ENCODE peak calls at places on chromosome X, in five cellular contexts. J, O, U, F and I are unnamed samples.

GRCh38 chrX:10633722-10634121 is 13.3 kb upstream of the MID1 start:
- DNase-seq in J (no peak), O (no peak), U (no peak), F (peak), I (no peak)

GRCh38 chrX:132737743-132738142 is 220.7 kb downstream of the HS6ST2 start:
- DNase-seq in J (no peak), O (no peak), U (no peak), F (peak), I (peak)

GRCh38 chrX:41014776-41015175 is 70.5 kb upstream of the USP9X start:
- DNase-seq in J (no peak), O (no peak), U (no peak), F (peak), I (no peak)

GRCh38 chrX:1387141-1387776 is 4.7 kb downstream of the SLC25A6 start:
- DNase-seq in J (no peak), O (no peak), U (no peak), F (no peak), I (no peak)

GRCh38 chrX:38816158-38816557 is 14.9 kb downstream of the MID1IP1 start:
- DNase-seq in J (no peak), O (no peak), U (no peak), F (no peak), I (no peak)

GRCh38 chrX:31497086-31497485 is 425.2 kb upstream of the FTHL17 start:
- DNase-seq in J (no peak), O (no peak), U (no peak), F (no peak), I (no peak)

GRCh38 chrX:16786791-16787735 is 797 bp downstream of the TXLNG start:
- DNase-seq in J (peak), O (peak), U (peak), F (no peak), I (no peak)

GRCh38 chrX:68627986-68628385 is 19.5 kb upstream of the STARD8 start:
- DNase-seq in J (no peak), O (no peak), U (no peak), F (no peak), I (no peak)

GRCh38 chrX:110168585-110168984 is 149.3 kb downstream of the AMMECR1 start:
- DNase-seq in J (no peak), O (no peak), U (no peak), F (no peak), I (no peak)

GRCh38 chrX:152154050-152154449 is 15.7 kb upstream of the MAGEA10 start:
- DNase-seq in J (no peak), O (no peak), U (no peak), F (no peak), I (no peak)

GRCh38 chrX:41064028-41064427 is 21.2 kb upstream of the USP9X start:
- DNase-seq in J (no peak), O (no peak), U (no peak), F (no peak), I (no peak)

GRCh38 chrX:16512401-16512776 is 137.6 kb upstream of the S100G start:
- DNase-seq in J (no peak), O (no peak), U (no peak), F (no peak), I (no peak)

GRCh38 chrX:129108936-129109335 is 414.4 kb downstream of the SMARCA1 start:
- DNase-seq in J (no peak), O (no peak), U (no peak), F (no peak), I (no peak)

GRCh38 chrX:2967584-2967983 is 38.4 kb upstream of the ARSD start:
- DNase-seq in J (no peak), O (no peak), U (no peak), F (no peak), I (no peak)

GRCh38 chrX:110755061-110755460 is 40.6 kb downstream of the CHRDL1 start:
- DNase-seq in J (no peak), O (no peak), U (no peak), F (no peak), I (no peak)

GRCh38 chrX:74246524-74246923 is 57.5 kb upstream of the ZCCHC13 start:
- DNase-seq in J (no peak), O (no peak), U (no peak), F (no peak), I (peak)

GRCh38 chrX:3184176-3184930 is 143.1 kb downstream of the ARSF start:
- DNase-seq in J (no peak), O (no peak), U (no peak), F (no peak), I (no peak)

GRCh38 chrX:83469551-83469950 is 38.5 kb upstream of the POU3F4 start:
- DNase-seq in J (no peak), O (peak), U (no peak), F (no peak), I (no peak)

GRCh38 chrX:71910526-71911022 is at the start of gene NHSL2:
- DNase-seq in J (no peak), O (no peak), U (no peak), F (no peak), I (no peak)

GRCh38 chrX:47704736-47705135 is 45.8 kb upstream of the UXT start:
- DNase-seq in J (no peak), O (no peak), U (no peak), F (no peak), I (no peak)

GRCh38 chrX:12113321-12113720 is 25.0 kb upstream of the FRMPD4 start:
- DNase-seq in J (no peak), O (no peak), U (no peak), F (no peak), I (no peak)

GRCh38 chrX:99091459-99091858 is 1318.6 kb downstream of the PCDH19 start:
- DNase-seq in J (no peak), O (no peak), U (no peak), F (no peak), I (no peak)

GRCh38 chrX:132955710-132956109 is 2.7 kb downstream of the HS6ST2 start:
- DNase-seq in J (no peak), O (no peak), U (no peak), F (no peak), I (no peak)

GRCh38 chrX:2629316-2630168 is 61.6 kb upstream of the CD99 start:
- DNase-seq in J (no peak), O (no peak), U (no peak), F (no peak), I (no peak)

GRCh38 chrX:101657495-101657894 is 2.2 kb downstream of the ARMCX2 start:
- DNase-seq in J (no peak), O (no peak), U (no peak), F (no peak), I (no peak)

GRCh38 chrX:101655540-101655939 is 4.1 kb downstream of the ARMCX2 start:
- DNase-seq in J (no peak), O (no peak), U (no peak), F (no peak), I (no peak)

GRCh38 chrX:101656817-101657216 is 2.8 kb downstream of the ARMCX2 start:
- DNase-seq in J (no peak), O (no peak), U (no peak), F (no peak), I (no peak)

GRCh38 chrX:101658661-101659477 is 781 bp downstream of the ARMCX2 start:
- DNase-seq in J (peak), O (peak), U (peak), F (no peak), I (peak)

DNA sequence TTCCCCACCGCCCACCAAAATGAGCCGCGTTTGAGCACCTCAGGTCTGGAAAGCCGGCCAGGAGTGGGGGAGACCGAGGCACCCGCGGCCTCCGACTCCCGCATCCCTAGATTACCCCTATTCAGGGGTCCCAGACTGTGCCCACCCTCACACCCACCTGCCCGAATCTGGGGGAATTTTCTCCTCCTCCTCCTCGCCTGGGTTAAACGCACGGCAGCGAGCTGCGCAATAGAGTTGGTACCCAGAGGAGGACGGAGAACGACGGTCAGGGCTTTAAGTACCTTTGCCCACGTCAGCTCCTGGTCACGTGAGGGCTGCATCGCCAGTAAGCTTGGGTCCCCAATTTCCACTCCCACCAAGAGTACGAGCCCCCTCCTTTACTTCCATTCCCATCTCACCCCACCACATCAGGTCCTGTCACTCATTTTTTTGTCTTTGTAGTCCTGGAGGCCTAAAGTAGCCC is at the start of gene ARMCX2:
- DNase-seq in J (no peak), O (peak), U (peak), F (no peak), I (peak)
- TF ChIP-seq POLR2A in J (peak), O (peak), U (peak), F (no peak), I (peak)

DNA sequence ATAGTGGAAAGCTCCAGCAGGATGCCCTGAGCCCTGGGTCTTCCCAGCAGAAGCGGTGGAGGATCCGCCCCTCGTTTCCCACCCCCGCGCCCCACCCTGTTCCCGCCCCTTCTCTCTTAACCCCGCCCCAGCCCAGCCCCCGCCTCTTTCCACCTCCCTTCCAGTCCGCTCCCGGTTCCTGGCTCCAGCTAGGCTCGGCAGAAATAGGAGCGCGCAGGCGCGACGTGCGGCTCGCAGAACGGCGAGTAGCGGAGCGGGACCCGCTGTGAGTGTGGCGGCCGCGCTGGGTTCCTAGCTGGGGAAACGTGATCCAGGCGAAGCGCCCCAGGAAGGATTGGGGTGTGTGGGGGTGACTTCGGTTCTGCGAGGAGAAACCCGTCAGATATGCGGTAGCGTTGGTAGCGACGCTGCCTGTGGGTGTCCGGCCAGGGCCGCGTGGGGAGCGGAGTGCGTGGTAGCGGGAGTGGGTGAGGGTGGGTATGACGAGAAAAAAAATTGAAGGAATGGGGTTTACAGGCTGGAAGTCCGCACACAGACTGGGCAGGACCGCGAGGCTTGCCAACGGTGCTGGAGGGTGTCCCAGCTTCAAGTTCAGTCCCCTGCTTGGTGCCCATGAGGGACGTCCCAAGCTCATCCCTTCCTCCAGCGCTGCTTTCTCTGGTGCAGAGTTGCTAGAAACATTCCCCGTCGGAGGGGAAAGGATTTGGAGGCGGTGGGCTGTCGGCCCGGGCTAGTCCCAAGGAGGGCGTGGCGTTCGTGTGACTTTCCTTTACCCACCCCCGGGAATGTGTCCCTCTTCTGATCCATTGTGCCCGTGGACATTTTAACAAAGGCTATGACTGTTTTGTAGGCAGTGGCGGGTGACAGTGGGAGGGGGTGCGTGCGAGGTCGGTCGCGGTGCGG is at the start of gene PRRG1:
- DNase-seq in J (no peak), O (peak), U (no peak), F (peak), I (peak)
- TF ChIP-seq POLR2A in J (no peak), O (peak), U (no peak), F (no peak), I (peak)

GRCh38 chrX:139933904-139934303 is 1.1 kb upstream of the ATP11C start:
- DNase-seq in J (no peak), O (peak), U (no peak), F (no peak), I (no peak)

GRCh38 chrX:139932901-139933796 is at the start of gene ATP11C:
- DNase-seq in J (peak), O (peak), U (peak), F (peak), I (peak)

GRCh38 chrX:139930923-139931645 is 1.8 kb downstream of the ATP11C start:
- DNase-seq in J (peak), O (peak), U (no peak), F (no peak), I (peak)

GRCh38 chrX:139931646-139932076 is 1.2 kb downstream of the ATP11C start:
- DNase-seq in J (peak), O (no peak), U (no peak), F (no peak), I (no peak)

GRCh38 chrX:139932077-139932900 is 564 bp downstream of the ATP11C start:
- DNase-seq in J (peak), O (peak), U (no peak), F (no peak), I (peak)
- TF ChIP-seq POLR2A in J (no peak), O (no peak), U (no peak), F (peak), I (peak)

GRCh38 chrX:153499258-153499657 is 4.5 kb downstream of the BGN start:
- DNase-seq in J (no peak), O (no peak), U (no peak), F (no peak), I (no peak)

GRCh38 chrX:153499876-153500275 is 5.1 kb downstream of the BGN start:
- DNase-seq in J (no peak), O (no peak), U (no peak), F (no peak), I (no peak)

GRCh38 chrX:153500676-153501280 is 6.0 kb downstream of the BGN start:
- DNase-seq in J (no peak), O (no peak), U (no peak), F (no peak), I (no peak)

GRCh38 chrX:153495903-153496629 is 1.3 kb downstream of the BGN start:
- DNase-seq in J (no peak), O (no peak), U (no peak), F (no peak), I (no peak)

GRCh38 chrX:153498453-153498852 is 3.7 kb downstream of the BGN start:
- DNase-seq in J (no peak), O (no peak), U (no peak), F (no peak), I (no peak)
- TF ChIP-seq POLR2A in J (no peak), O (no peak), U (no peak), F (no peak), I (no peak)

GRCh38 chrX:49043987-49044281 is 777 bp upstream of the TFE3 start:
- DNase-seq in J (no peak), O (no peak), U (no peak), F (no peak), I (no peak)
- TF ChIP-seq POLR2A in J (no peak), O (peak), U (no peak), F (no peak), I (no peak)

GRCh38 chrX:154513662-154514204 is 2.3 kb downstream of the FAM3A start:
- DNase-seq in J (no peak), O (no peak), U (no peak), F (no peak), I (no peak)

GRCh38 chrX:154512879-154513553 is 3.0 kb downstream of the FAM3A start:
- DNase-seq in J (no peak), O (no peak), U (no peak), F (no peak), I (no peak)

GRCh38 chrX:154516655-154517100 is 646 bp upstream of the FAM3A start:
- DNase-seq in J (no peak), O (no peak), U (no peak), F (no peak), I (no peak)

GRCh38 chrX:154517101-154517781 is 1.2 kb upstream of the FAM3A start:
- DNase-seq in J (no peak), O (peak), U (no peak), F (no peak), I (no peak)

DNA sequence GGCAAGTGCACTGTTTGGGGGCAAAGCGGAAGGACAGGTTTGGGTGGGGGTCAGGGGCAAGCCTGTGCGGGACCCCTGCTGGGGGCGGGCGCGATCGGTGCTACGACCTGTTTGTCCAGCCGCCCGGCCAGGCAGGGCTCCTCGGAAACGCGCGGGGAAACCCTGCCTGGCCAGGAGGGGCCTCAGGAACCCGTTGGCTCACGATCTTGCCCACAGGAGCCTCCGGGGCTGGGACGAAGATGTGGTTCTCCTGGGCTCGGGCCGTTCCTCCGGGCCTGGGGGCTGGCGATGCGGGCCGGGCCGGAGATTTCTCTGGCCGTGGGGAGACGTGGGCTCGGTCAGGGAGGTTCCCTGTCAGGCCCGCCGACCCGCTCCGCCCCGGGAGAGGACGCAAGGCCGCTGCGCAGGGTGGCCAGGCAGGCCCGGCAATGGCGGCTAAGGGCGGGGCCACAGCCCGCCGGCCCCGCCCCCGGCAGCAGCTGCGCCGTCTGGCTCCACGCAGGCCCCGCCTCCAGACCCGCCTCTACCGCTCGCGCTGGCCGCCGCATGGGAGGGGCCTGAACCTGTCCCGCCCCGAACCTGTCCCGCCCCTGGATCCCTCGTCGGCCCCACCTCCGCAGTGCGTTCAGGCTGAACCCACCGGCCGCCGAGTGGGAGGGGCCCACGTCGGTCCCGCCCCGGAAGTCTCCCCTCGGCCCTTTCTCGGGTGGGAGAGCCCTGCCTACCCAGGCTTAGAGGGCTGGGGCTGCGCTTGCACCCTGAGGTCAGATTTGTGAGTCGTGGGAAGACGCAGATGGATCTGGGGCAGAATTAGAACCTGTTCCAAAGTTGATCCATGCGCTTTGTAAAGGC is at the start of gene FAM3A:
- DNase-seq in J (peak), O (peak), U (peak), F (peak), I (peak)
- TF ChIP-seq POLR2A in J (peak), O (peak), U (peak), F (peak), I (peak)

GRCh38 chrX:46262299-46262698 is 282.9 kb downstream of the ZNF674 start:
- DNase-seq in J (no peak), O (no peak), U (no peak), F (no peak), I (no peak)
- TF ChIP-seq POLR2A in J (no peak), O (no peak), U (no peak), F (no peak), I (no peak)